ENCODE peak calls at places on chromosomes 3 and 15, in five cellular contexts. One of them, this sample, is unnamed.

GRCh38 chr15:78685157-78685830 is 44.3 kb upstream of the CHRNB4 start:
- DNase-seq in left ventricle myocardium superior: no peak
- DNase-seq in GM12878: no peak
- DNase-seq in pons: no peak
- DNase-seq in neuronal stem cell: no peak
- DNase-seq in this sample: no peak

GRCh38 chr15:89629829-89630228 is 25.4 kb downstream of the KIF7 start:
- DNase-seq in pons: no peak
- DNase-seq in left ventricle myocardium superior: no peak
- DNase-seq in neuronal stem cell: no peak
- DNase-seq in GM12878: no peak
- DNase-seq in this sample: no peak

GRCh38 chr15:55774113-55774970 is 31.4 kb upstream of the PRTG start:
- DNase-seq in left ventricle myocardium superior: peak
- DNase-seq in GM12878: no peak
- DNase-seq in neuronal stem cell: peak
- DNase-seq in pons: peak
- DNase-seq in this sample: no peak

GRCh38 chr15:100818927-100819326 is 60.7 kb upstream of the ALDH1A3 start:
- DNase-seq in pons: no peak
- DNase-seq in left ventricle myocardium superior: no peak
- DNase-seq in neuronal stem cell: no peak
- DNase-seq in GM12878: no peak
- DNase-seq in this sample: peak

GRCh38 chr3:179179979-179180758 is 32.0 kb downstream of the PIK3CA start:
- DNase-seq in left ventricle myocardium superior: no peak
- DNase-seq in GM12878: no peak
- DNase-seq in neuronal stem cell: no peak
- DNase-seq in pons: no peak
- DNase-seq in this sample: peak

GRCh38 chr15:30036304-30036703 is 46.5 kb upstream of the GOLGA8J start:
- DNase-seq in pons: no peak
- DNase-seq in left ventricle myocardium superior: no peak
- DNase-seq in neuronal stem cell: no peak
- DNase-seq in GM12878: no peak
- DNase-seq in this sample: no peak

GRCh38 chr3:108200024-108200423 is 22.2 kb downstream of the IFT57 start:
- DNase-seq in GM12878: no peak
- DNase-seq in pons: no peak
- DNase-seq in neuronal stem cell: no peak
- DNase-seq in left ventricle myocardium superior: no peak
- DNase-seq in this sample: no peak

GRCh38 chr15:62306851-62307504 is 141.9 kb upstream of the C2CD4B start:
- DNase-seq in pons: peak
- DNase-seq in neuronal stem cell: peak
- DNase-seq in left ventricle myocardium superior: peak
- DNase-seq in GM12878: no peak
- DNase-seq in this sample: peak

GRCh38 chr15:30991301-30992072 is at the start of gene MTMR10:
- DNase-seq in left ventricle myocardium superior: peak
- DNase-seq in pons: peak
- DNase-seq in GM12878: no peak
- DNase-seq in neuronal stem cell: peak
- DNase-seq in this sample: peak

GRCh38 chr3:54342676-54343075 is 220.3 kb downstream of the CACNA2D3 start:
- DNase-seq in pons: no peak
- DNase-seq in GM12878: no peak
- DNase-seq in neuronal stem cell: no peak
- DNase-seq in left ventricle myocardium superior: peak
- DNase-seq in this sample: no peak

GRCh38 chr15:38886315-38887163 is 321.9 kb upstream of the RASGRP1 start:
- DNase-seq in GM12878: no peak
- DNase-seq in neuronal stem cell: no peak
- DNase-seq in pons: no peak
- DNase-seq in left ventricle myocardium superior: no peak
- DNase-seq in this sample: peak

GRCh38 chr3:55698826-55699225 is 211.7 kb upstream of the WNT5A start:
- DNase-seq in left ventricle myocardium superior: no peak
- DNase-seq in neuronal stem cell: no peak
- DNase-seq in pons: no peak
- DNase-seq in GM12878: no peak
- DNase-seq in this sample: no peak